ENCODE peak calls at places on chromosome 4, in nine cellular contexts. N is choroid plexus epithelial cell, Y is tibial artery, B is iPS-NIHi11, K is globus pallidus, Q is NCI-H1048, H is GM23338, W is fibroblast of pulmonary artery, X is AG08396. V is an unnamed sample.

GRCh38 chr4:55819634-55820033 is at the start of gene EXOC1L:
- DNase-seq in N (peak; percentile 12), Y (no peak), B (peak; percentile 76), K (peak; percentile 1), Q (no peak), H (peak; percentile 93), W (peak; percentile 8), X (peak; percentile 22), V (no peak)

GRCh38 chr4:24796632-24797031 is 1.3 kb downstream of the SOD3 start:
- DNase-seq in N (no peak), Y (no peak), B (no peak), K (no peak), Q (no peak), H (no peak), W (no peak), X (no peak), V (no peak)

GRCh38 chr4:124262211-124263179 is 450.0 kb downstream of the ANKRD50 start:
- DNase-seq in N (peak; percentile 95), Y (peak; percentile 74), B (peak; percentile 66), K (peak; percentile 55), Q (peak; percentile 18), H (peak; percentile 86), W (peak; percentile 96), X (peak; percentile 70), V (peak; percentile 82)

GRCh38 chr4:6769138-6769983 is 13.2 kb upstream of the KIAA0232 start:
- DNase-seq in N (no peak), Y (peak; percentile 32), B (no peak), K (no peak), Q (no peak), H (no peak), W (no peak), X (no peak), V (no peak)

GRCh38 chr4:144709793-144710525 is 64.0 kb downstream of the HHIP start:
- DNase-seq in N (peak; percentile 40), Y (no peak), B (peak; percentile 10), K (peak; percentile 93), Q (no peak), H (no peak), W (peak; percentile 88), X (no peak), V (no peak)

GRCh38 chr4:42646013-42646784 is 10.7 kb downstream of the ATP8A1 start:
- DNase-seq in N (no peak), Y (no peak), B (no peak), K (no peak), Q (no peak), H (no peak), W (no peak), X (no peak), V (no peak)

GRCh38 chr4:76726141-76726540 is 171.8 kb downstream of the SOWAHB start:
- DNase-seq in N (no peak), Y (no peak), B (no peak), K (no peak), Q (no peak), H (no peak), W (peak; percentile 23), X (no peak), V (no peak)

GRCh38 chr4:163681208-163681821 is 186.8 kb downstream of the TMA16 start:
- DNase-seq in N (peak; percentile 68), Y (no peak), B (peak; percentile 56), K (peak; percentile 24), Q (peak; percentile 29), H (peak; percentile 87), W (peak; percentile 24), X (no peak), V (no peak)

GRCh38 chr4:17030543-17030942 is 132.1 kb upstream of the LDB2 start:
- DNase-seq in N (peak; percentile 87), Y (no peak), B (no peak), K (no peak), Q (no peak), H (no peak), W (peak; percentile 92), X (peak; percentile 63), V (no peak)

GRCh38 chr4:107219681-107220080 is 183.6 kb upstream of the DKK2 start:
- DNase-seq in N (peak; percentile 29), Y (no peak), B (no peak), K (no peak), Q (no peak), H (no peak), W (peak; percentile 10), X (no peak), V (no peak)

GRCh38 chr4:169272265-169272886 is 1.6 kb upstream of the SH3RF1 start:
- DNase-seq in N (peak; percentile 83), Y (no peak), B (no peak), K (no peak), Q (no peak), H (no peak), W (peak; percentile 59), X (peak; percentile 64), V (no peak)

GRCh38 chr4:32022071-32022470 is 1301.9 kb downstream of the PCDH7 start:
- DNase-seq in N (peak; percentile 7), Y (no peak), B (no peak), K (no peak), Q (no peak), H (no peak), W (peak; percentile 54), X (no peak), V (no peak)

GRCh38 chr4:158122501-158122900 is 50.3 kb downstream of the GASK1B start:
- DNase-seq in N (peak; percentile 63), Y (no peak), B (no peak), K (no peak), Q (no peak), H (no peak), W (peak; percentile 16), X (no peak), V (no peak)

GRCh38 chr4:130808492-130808891 is 1712.5 kb downstream of the C4orf33 start:
- DNase-seq in N (peak; percentile 35), Y (no peak), B (peak; percentile 10), K (no peak), Q (no peak), H (peak; percentile 60), W (peak; percentile 19), X (peak; percentile 4), V (no peak)

GRCh38 chr4:168220893-168221292 is 97.7 kb downstream of the DDX60 start:
- DNase-seq in N (no peak), Y (no peak), B (no peak), K (no peak), Q (no peak), H (no peak), W (no peak), X (no peak), V (no peak)

GRCh38 chr4:55736605-55737183 is 82.9 kb upstream of the EXOC1L start:
- DNase-seq in N (peak; percentile 36), Y (no peak), B (no peak), K (no peak), Q (no peak), H (peak; percentile 37), W (peak; percentile 32), X (no peak), V (no peak)

GRCh38 chr4:23775694-23776093 is 114.2 kb downstream of the PPARGC1A start:
- DNase-seq in N (no peak), Y (no peak), B (no peak), K (no peak), Q (no peak), H (no peak), W (no peak), X (no peak), V (no peak)

GRCh38 chr4:147583876-147584275 is 33.3 kb upstream of the TMEM184C start:
- DNase-seq in N (no peak), Y (no peak), B (no peak), K (no peak), Q (no peak), H (no peak), W (no peak), X (no peak), V (no peak)

GRCh38 chr4:172099376-172099775 is 286.2 kb downstream of the GALNTL6 start:
- DNase-seq in N (no peak), Y (no peak), B (no peak), K (no peak), Q (no peak), H (no peak), W (no peak), X (no peak), V (no peak)

GRCh38 chr4:98606879-98607278 is 51.5 kb downstream of the TSPAN5 start:
- DNase-seq in N (no peak), Y (no peak), B (no peak), K (no peak), Q (no peak), H (peak; percentile 46), W (no peak), X (no peak), V (no peak)

GRCh38 chr4:76690091-76690905 is 207.6 kb downstream of the SOWAHB start:
- DNase-seq in N (peak; percentile 35), Y (no peak), B (no peak), K (no peak), Q (no peak), H (peak; percentile 31), W (no peak), X (peak; percentile 40), V (no peak)

GRCh38 chr4:40840985-40841571 is 91.3 kb downstream of the NSUN7 start:
- DNase-seq in N (peak; percentile 94), Y (peak; percentile 84), B (peak; percentile 88), K (peak; percentile 85), Q (peak; percentile 39), H (peak; percentile 98), W (peak; percentile 86), X (peak; percentile 77), V (peak; percentile 24)

GRCh38 chr4:79609853-79610252 is 201.8 kb upstream of the GK2 start:
- DNase-seq in N (no peak), Y (no peak), B (no peak), K (no peak), Q (no peak), H (no peak), W (no peak), X (no peak), V (no peak)

GRCh38 chr4:186192068-186192751 is 843 bp downstream of the CYP4V2 start:
- DNase-seq in N (peak; percentile 52), Y (peak; percentile 78), B (peak; percentile 73), K (peak; percentile 65), Q (no peak), H (peak; percentile 73), W (peak; percentile 56), X (peak; percentile 57), V (no peak)

GRCh38 chr4:56907009-56907408 is 691 bp upstream of the REST start:
- DNase-seq in N (no peak), Y (no peak), B (peak; percentile 46), K (no peak), Q (no peak), H (peak; percentile 48), W (no peak), X (no peak), V (no peak)

GRCh38 chr4:5710065-5710961 is 688 bp upstream of the EVC start:
- DNase-seq in N (peak; percentile 42), Y (no peak), B (peak; percentile 26), K (no peak), Q (no peak), H (peak; percentile 59), W (no peak), X (peak; percentile 67), V (no peak)